ENCODE peak calls at places on chromosomes 3 and 15, in four cellular contexts. One of them, this sample, is unnamed. For H3K9me3, the result is how much of the 10 kb centered on the place peaks cover.

GRCh38 chr3:122660575-122660974 is 20.1 kb upstream of the PARP14 start:
- DNase-seq in pancreas: no peak
- DNase-seq in ovary: no peak
- DNase-seq in stomach: no peak
- DNase-seq in this sample: no peak

GRCh38 chr3:46995901-46996562 is 16.6 kb downstream of the NBEAL2 start:
- DNase-seq in stomach: no peak
- DNase-seq in ovary: no peak
- DNase-seq in pancreas: peak
- DNase-seq in this sample: no peak

GRCh38 chr3:188362405-188362831 is 208.5 kb downstream of the LPP start:
- DNase-seq in stomach: no peak
- DNase-seq in ovary: no peak
- DNase-seq in pancreas: no peak
- DNase-seq in this sample: no peak

GRCh38 chr3:189365609-189366564 is 194.1 kb downstream of the TPRG1 start:
- DNase-seq in pancreas: no peak
- DNase-seq in stomach: no peak
- DNase-seq in ovary: no peak
- DNase-seq in this sample: no peak

GRCh38 chr3:10248984-10249748 is 907 bp downstream of the TATDN2 start:
- DNase-seq in pancreas: peak
- DNase-seq in ovary: peak
- DNase-seq in stomach: no peak
- DNase-seq in this sample: no peak

GRCh38 chr3:13645791-13646637 is 97.1 kb downstream of the FBLN2 start:
- DNase-seq in stomach: no peak
- DNase-seq in ovary: no peak
- DNase-seq in pancreas: no peak
- DNase-seq in this sample: no peak

GRCh38 chr3:68909719-68910118 is 22.6 kb downstream of the TAFA4 start:
- DNase-seq in pancreas: no peak
- DNase-seq in ovary: no peak
- DNase-seq in stomach: no peak
- DNase-seq in this sample: no peak

GRCh38 chr3:67142432-67142831 is 144.3 kb downstream of the KBTBD8 start:
- DNase-seq in stomach: no peak
- DNase-seq in ovary: no peak
- DNase-seq in pancreas: no peak
- DNase-seq in this sample: no peak

GRCh38 chr15:89371145-89372044 is 36.8 kb upstream of the POLG start:
- DNase-seq in pancreas: peak
- DNase-seq in stomach: no peak
- DNase-seq in ovary: no peak
- DNase-seq in this sample: no peak

GRCh38 chr3:146449076-146449475 is 20.3 kb downstream of the PLSCR2 start:
- DNase-seq in stomach: no peak
- DNase-seq in pancreas: no peak
- DNase-seq in ovary: no peak
- DNase-seq in this sample: no peak

GRCh38 chr3:52070724-52071621 is 14.6 kb upstream of the DUSP7 start:
- DNase-seq in stomach: no peak
- DNase-seq in ovary: no peak
- DNase-seq in pancreas: no peak
- DNase-seq in this sample: no peak
- H3K27ac ChIP-seq in stomach: peak
- H3K27ac ChIP-seq in ovary: no peak
- H3K27ac ChIP-seq in pancreas: no peak
- H3K27ac ChIP-seq in this sample: peak

DNA sequence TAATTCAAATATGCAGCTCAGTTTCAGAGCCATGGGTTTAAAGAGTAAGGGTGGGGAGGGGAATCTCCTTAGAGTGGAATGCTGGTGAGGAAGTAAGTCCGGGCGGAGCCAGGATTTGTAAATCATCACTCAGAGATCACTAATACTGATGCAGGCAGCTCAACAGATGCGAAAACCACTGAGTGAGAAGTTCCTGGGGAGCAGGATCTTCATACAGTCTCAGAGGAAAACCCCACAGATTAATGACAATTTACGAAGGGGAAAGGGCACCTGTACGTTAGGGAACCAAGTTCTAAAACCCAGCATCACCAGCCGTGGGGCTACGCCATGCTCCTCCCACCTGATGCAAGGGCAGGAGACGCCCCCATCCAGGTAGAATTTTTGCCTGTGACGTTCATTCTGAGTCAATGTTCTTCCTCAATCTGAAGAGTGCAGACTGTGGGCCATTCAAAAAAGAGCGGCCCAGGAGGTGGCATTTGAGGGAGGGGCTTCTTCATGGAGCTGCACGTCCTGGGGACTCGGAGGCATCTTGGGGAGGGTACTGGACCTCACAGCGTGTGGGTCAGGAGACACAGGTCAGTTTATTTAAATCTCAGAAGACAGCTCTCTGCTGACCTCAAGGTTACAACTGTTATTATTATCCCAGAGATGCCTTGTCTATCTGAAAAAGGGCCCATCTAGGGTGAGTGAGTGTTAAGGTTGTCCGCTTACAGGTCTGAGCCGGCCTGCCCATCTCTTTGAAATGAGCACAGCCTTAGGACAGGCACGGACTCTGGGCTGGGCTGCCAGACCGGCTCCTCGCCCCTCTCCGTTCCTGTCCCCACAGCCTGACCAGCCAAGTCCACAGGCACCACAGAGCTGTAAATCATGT is 228.0 kb downstream of the XXYLT1 start:
- DNase-seq in ovary: no peak
- DNase-seq in stomach: peak
- DNase-seq in pancreas: no peak
- DNase-seq in this sample: no peak
- H3K4me3 ChIP-seq in ovary: no peak
- H3K4me3 ChIP-seq in stomach: no peak
- H3K4me3 ChIP-seq in pancreas: no peak
- H3K4me3 ChIP-seq in this sample: no peak

DNA sequence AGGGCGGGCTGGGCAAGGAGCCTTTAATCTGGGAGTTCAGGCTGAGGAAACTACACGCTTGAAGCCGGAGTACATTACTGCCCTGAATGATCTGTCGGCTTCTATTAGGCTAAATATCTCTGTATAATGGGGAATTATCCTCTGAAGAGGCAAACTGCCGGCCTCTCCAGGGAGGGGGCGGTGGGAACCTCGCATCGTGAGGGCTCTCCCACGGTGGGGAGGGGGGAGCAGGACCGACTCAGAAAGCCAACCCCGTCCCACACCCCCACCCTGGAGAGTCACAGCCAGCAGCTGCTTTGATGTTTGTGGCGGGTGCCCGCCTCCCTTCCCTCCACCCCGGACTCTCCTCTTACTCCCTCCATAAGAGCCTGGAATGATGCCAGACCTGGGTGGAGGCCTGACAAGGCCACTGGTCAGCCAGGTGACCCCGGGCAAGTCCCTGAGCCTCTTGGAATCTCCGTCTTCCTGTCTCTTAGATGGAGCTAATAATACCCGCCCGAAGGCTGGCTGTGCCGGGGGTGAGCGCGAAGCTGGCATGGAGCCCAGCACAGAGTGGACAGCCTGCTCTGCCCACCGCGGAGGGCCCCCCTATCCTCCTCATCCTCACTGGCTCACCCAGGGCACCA is 63.4 kb upstream of the LINGO1 start:
- DNase-seq in ovary: peak
- DNase-seq in pancreas: no peak
- DNase-seq in stomach: no peak
- DNase-seq in this sample: no peak
- H3K9me3 ChIP-seq in ovary: under half
- H3K9me3 ChIP-seq in pancreas: under half
- H3K9me3 ChIP-seq in stomach: under half
- H3K9me3 ChIP-seq in this sample: under half

GRCh38 chr3:100994187-100994586 is 966 bp upstream of the ABI3BP start:
- DNase-seq in ovary: no peak
- DNase-seq in pancreas: no peak
- DNase-seq in stomach: no peak
- DNase-seq in this sample: no peak
- H3K27ac ChIP-seq in ovary: no peak
- H3K27ac ChIP-seq in pancreas: no peak
- H3K27ac ChIP-seq in stomach: peak
- H3K27ac ChIP-seq in this sample: no peak

DNA sequence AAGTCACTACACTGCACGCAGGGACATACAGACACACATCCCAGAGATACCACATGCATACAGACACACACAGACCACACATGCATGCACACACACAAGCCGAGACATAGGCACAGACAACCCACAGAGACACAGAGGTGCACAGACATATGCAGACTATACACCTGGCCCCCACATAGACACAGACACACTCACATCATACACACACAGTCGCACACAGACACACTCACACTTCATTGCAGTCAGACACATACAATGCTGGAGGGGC is 1.2 kb upstream of the MGLL start:
- DNase-seq in pancreas: no peak
- DNase-seq in stomach: no peak
- DNase-seq in ovary: no peak
- DNase-seq in this sample: no peak
- H3K4me3 ChIP-seq in pancreas: no peak
- H3K4me3 ChIP-seq in stomach: peak
- H3K4me3 ChIP-seq in ovary: peak
- H3K4me3 ChIP-seq in this sample: peak

DNA sequence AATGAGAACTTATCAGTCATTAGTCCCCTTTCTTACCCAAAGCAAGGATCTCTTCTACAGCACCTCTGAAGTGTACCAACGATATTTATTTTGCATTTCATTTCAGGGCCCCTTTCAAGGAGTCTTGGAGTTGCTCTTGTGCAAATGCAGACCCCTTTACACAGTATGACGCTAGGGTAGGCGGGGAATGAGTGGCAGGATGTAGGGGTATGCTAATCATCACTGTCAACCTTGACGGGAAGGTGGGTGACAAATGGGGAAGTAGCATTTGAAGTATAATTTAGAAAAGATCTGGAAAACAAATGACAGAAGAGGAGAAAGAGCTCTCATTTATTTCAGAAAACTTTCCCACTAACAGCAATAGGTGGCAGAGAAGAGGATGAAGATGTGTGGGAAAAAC is 94.4 kb downstream of the LRRN1 start:
- DNase-seq in pancreas: no peak
- DNase-seq in ovary: no peak
- DNase-seq in stomach: no peak
- DNase-seq in this sample: no peak
- H3K9me3 ChIP-seq in pancreas: under half
- H3K9me3 ChIP-seq in ovary: under half
- H3K9me3 ChIP-seq in stomach: under half
- H3K9me3 ChIP-seq in this sample: under half